ENCODE peak calls at places on chromosomes 3 and 15, in six cellular contexts. I is NCI-H1105, F is A549, U is iris pigment epithelial cell, Q is left ventricle myocardium superior, E is NCI-H524 treated with DMSO at 0.1 percent for 48 hours. L is an unnamed sample.

GRCh38 chr15:100873029-100873677 is 6.5 kb upstream of the ALDH1A3 start:
- DNase-seq in F (peak), Q (no peak), U (peak), I (peak), E (peak), L (peak)

GRCh38 chr15:70111203-70112017 is 13.7 kb upstream of the TLE3 start:
- DNase-seq in Q (peak), E (peak), I (peak), U (peak), F (peak), L (peak)

GRCh38 chr15:61327019-61327631 is 98.0 kb upstream of the RORA start:
- DNase-seq in Q (peak), U (no peak), I (peak), E (no peak), F (no peak), L (no peak)

GRCh38 chr3:105686324-105686897 is 182.4 kb downstream of the CBLB start:
- DNase-seq in U (peak), E (peak), F (peak), I (peak), Q (no peak), L (peak)

GRCh38 chr15:79736435-79737000 is 160.3 kb downstream of the MTHFS start:
- DNase-seq in F (no peak), Q (no peak), I (no peak), E (no peak), U (no peak), L (no peak)

GRCh38 chr3:171900396-171900795 is 57.2 kb downstream of the TMEM212 start:
- DNase-seq in F (no peak), Q (no peak), I (no peak), E (no peak), U (no peak), L (no peak)

GRCh38 chr15:53072077-53072476 is 281.9 kb upstream of the ONECUT1 start:
- DNase-seq in U (peak), Q (no peak), I (peak), E (peak), F (peak), L (peak)

GRCh38 chr15:39188314-39188713 is 392.6 kb upstream of the THBS1 start:
- DNase-seq in I (no peak), E (no peak), U (no peak), Q (no peak), F (no peak), L (peak)

GRCh38 chr15:33858836-33859235 is 109.5 kb upstream of the CHRM5 start:
- DNase-seq in Q (no peak), U (no peak), F (no peak), I (no peak), E (no peak), L (no peak)

GRCh38 chr3:77186319-77186718 is 146.4 kb downstream of the ROBO2 start:
- DNase-seq in F (no peak), E (no peak), I (no peak), U (no peak), Q (no peak), L (no peak)

GRCh38 chr3:76432396-76432795 is 607.5 kb upstream of the ROBO2 start:
- DNase-seq in U (no peak), F (no peak), E (no peak), Q (no peak), I (no peak), L (no peak)

GRCh38 chr3:155853214-155854146 is 747 bp downstream of the SLC33A1 start:
- DNase-seq in I (no peak), U (peak), E (no peak), F (peak), Q (peak), L (no peak)

GRCh38 chr3:11498646-11499045 is 145.1 kb downstream of the VGLL4 start:
- DNase-seq in E (no peak), U (peak), F (no peak), Q (peak), I (no peak), L (peak)

GRCh38 chr3:194296448-194296831 is 54.7 kb downstream of the CPN2 start:
- DNase-seq in I (no peak), F (peak), U (peak), E (no peak), Q (no peak), L (peak)

GRCh38 chr15:29822685-29823459 is 604 bp upstream of the TJP1 start:
- DNase-seq in F (peak), I (no peak), U (peak), E (no peak), Q (peak), L (peak)

GRCh38 chr15:90871097-90871715 is 2.8 kb downstream of the FURIN start:
- DNase-seq in E (no peak), I (no peak), U (peak), F (no peak), Q (peak), L (no peak)

GRCh38 chr15:95911570-95912279 is 418.8 kb upstream of the NR2F2 start:
- DNase-seq in I (no peak), Q (no peak), U (no peak), F (no peak), E (no peak), L (no peak)

GRCh38 chr3:114550155-114550554 is 256.3 kb downstream of the TIGIT start:
- DNase-seq in I (no peak), E (no peak), Q (no peak), F (no peak), U (peak), L (no peak)

GRCh38 chr3:18445421-18446066 is 20.4 kb upstream of the SATB1 start:
- DNase-seq in Q (no peak), I (no peak), E (no peak), U (no peak), F (no peak), L (no peak)

GRCh38 chr15:51390932-51391432 is 49.5 kb downstream of the GLDN start:
- DNase-seq in F (no peak), Q (no peak), I (no peak), U (no peak), E (no peak), L (no peak)

GRCh38 chr15:61816856-61817255 is 243.4 kb downstream of the VPS13C start:
- DNase-seq in U (no peak), Q (no peak), E (no peak), I (no peak), F (no peak), L (no peak)

GRCh38 chr3:126180477-126181397 is at the start of gene ALDH1L1:
- DNase-seq in F (no peak), E (peak), U (peak), I (peak), Q (peak), L (no peak)

GRCh38 chr3:52679139-52679538 is 6.6 kb downstream of the PBRM1 start:
- DNase-seq in I (no peak), E (no peak), F (no peak), Q (no peak), U (no peak), L (no peak)

GRCh38 chr3:174725303-174725702 is 133.8 kb upstream of the NAALADL2 start:
- DNase-seq in U (no peak), E (no peak), F (no peak), Q (no peak), I (no peak), L (no peak)

GRCh38 chr3:177141899-177142651 is 55.2 kb downstream of the TBL1XR1 start:
- DNase-seq in Q (no peak), E (no peak), I (no peak), U (no peak), F (no peak), L (no peak)

GRCh38 chr3:115146032-115146417 is 1.1 kb downstream of the ZBTB20 start:
- DNase-seq in Q (peak), F (peak), U (peak), E (peak), I (peak), L (peak)

GRCh38 chr3:197807969-197808587 is 17.0 kb downstream of the LRCH3 start:
- DNase-seq in I (no peak), Q (no peak), U (peak), E (no peak), F (no peak), L (peak)

L was measured in HFFc6.